ENCODE peak calls at places on chromosome 7, in nine cellular contexts. X is fibroblast of lung; F is tibial nerve; U is stomach; O is left ventricle myocardium inferior; G is heart right ventricle; V is IMR-90; Y is CD8-positive, alpha-beta T cell; Z is neural progenitor cell. S is an unnamed sample. For H3K27me3 and H3K4me1, the result is how much of the 10 kb centered on the place peaks cover.

GRCh38 chr7:46034056-46034768 is 113.1 kb upstream of the IGFBP3 start:
- DNase-seq in V (peak), Y (no peak), O (no peak), U (no peak), F (no peak), X (peak), Z (no peak), G (no peak), S (no peak)

GRCh38 chr7:37771342-37771741 is 77.1 kb upstream of the NME8 start:
- DNase-seq in F (no peak), V (no peak), X (no peak), O (no peak), U (no peak), Y (no peak), G (no peak), Z (no peak), S (no peak)

GRCh38 chr7:43906327-43907010 is at the start of gene URGCP:
- DNase-seq in Y (peak), V (peak), O (peak), G (peak), Z (peak), U (peak), F (no peak), X (peak), S (peak)

GRCh38 chr7:6128205-6128604 is 97.0 kb downstream of the ANKRD61 start:
- DNase-seq in F (no peak), G (no peak), O (no peak), U (no peak), Y (no peak), V (peak), Z (no peak), X (no peak), S (no peak)

GRCh38 chr7:111873963-111874693 is 311.8 kb upstream of the IMMP2L start:
- DNase-seq in O (no peak), Y (no peak), F (no peak), G (peak), X (peak), V (peak), Z (no peak), U (no peak), S (peak)

GRCh38 chr7:100867796-100868485 is 754 bp downstream of the TRIP6 start:
- DNase-seq in V (no peak), Z (peak), U (no peak), G (no peak), X (no peak), Y (no peak), F (no peak), O (no peak), S (no peak)

GRCh38 chr7:45311597-45311996 is 154.0 kb downstream of the RAMP3 start:
- DNase-seq in Z (no peak), G (no peak), F (no peak), X (no peak), Y (no peak), V (no peak), O (no peak), U (no peak), S (no peak)

GRCh38 chr7:5422324-5423271 is 1.0 kb downstream of the TNRC18 start:
- DNase-seq in V (peak), Y (no peak), U (no peak), G (no peak), O (peak), Z (peak), F (no peak), X (peak), S (peak)

GRCh38 chr7:90111-91063 is 102.0 kb upstream of the FAM20C start:
- DNase-seq in X (peak), Z (no peak), U (no peak), V (peak), O (no peak), Y (no peak), G (no peak), F (no peak), S (no peak)

GRCh38 chr7:120053390-120053961 is 219.5 kb upstream of the KCND2 start:
- DNase-seq in Y (no peak), V (peak), X (peak), G (no peak), O (no peak), U (no peak), F (no peak), Z (no peak), S (no peak)

GRCh38 chr7:45153238-45153637 is 4.4 kb upstream of the RAMP3 start:
- DNase-seq in X (no peak), G (no peak), F (no peak), O (no peak), U (no peak), Y (no peak), V (peak), Z (no peak), S (no peak)

GRCh38 chr7:17706734-17707133 is 233.6 kb downstream of the SNX13 start:
- DNase-seq in Z (peak), X (peak), Y (peak), G (peak), V (peak), U (peak), F (peak), O (no peak), S (peak)

GRCh38 chr7:84354866-84355265 is 160.3 kb upstream of the SEMA3A start:
- DNase-seq in O (no peak), V (peak), Y (no peak), X (no peak), G (no peak), Z (no peak), U (no peak), F (no peak), S (no peak)

GRCh38 chr7:96547371-96547811 is 162.3 kb downstream of the SEM1 start:
- DNase-seq in O (no peak), Y (no peak), G (no peak), Z (no peak), F (no peak), U (no peak), X (no peak), V (no peak), S (peak)

GRCh38 chr7:15490261-15490660 is 71.6 kb downstream of the AGMO start:
- DNase-seq in F (no peak), G (no peak), X (no peak), Z (no peak), O (no peak), Y (no peak), U (no peak), V (no peak), S (no peak)

GRCh38 chr7:2431260-2431867 is 28.0 kb downstream of the CHST12 start:
- DNase-seq in O (no peak), Z (peak), Y (peak), G (no peak), U (no peak), V (no peak), F (no peak), X (no peak), S (peak)

GRCh38 chr7:158763454-158764033 is 58.9 kb upstream of the NCAPG2 start:
- DNase-seq in Y (no peak), F (no peak), U (no peak), V (no peak), Z (no peak), G (no peak), X (no peak), O (no peak), S (no peak)

GRCh38 chr7:127226685-127227374 is 25.9 kb downstream of the GRM8 start:
- DNase-seq in Z (peak), X (no peak), O (no peak), Y (no peak), V (no peak), G (no peak), F (no peak), U (no peak), S (no peak)

GRCh38 chr7:74454948-74455804 is 1.5 kb downstream of the GTF2IRD1 start:
- DNase-seq in F (peak), G (peak), Y (no peak), U (peak), Z (no peak), X (no peak), O (peak), V (no peak), S (no peak)

GRCh38 chr7:106367664-106368063 is 82.9 kb upstream of the NAMPT start:
- DNase-seq in O (no peak), Z (no peak), Y (no peak), U (no peak), V (no peak), G (no peak), F (no peak), X (no peak), S (no peak)

GRCh38 chr7:33854951-33855350 is 50.4 kb upstream of the BMPER start:
- DNase-seq in X (peak), G (no peak), U (no peak), F (no peak), Z (no peak), Y (no peak), V (peak), O (no peak), S (no peak)

GRCh38 chr7:23212395-23212794 is 30.5 kb downstream of the NUP42 start:
- DNase-seq in F (no peak), V (no peak), X (no peak), Z (no peak), Y (no peak), G (no peak), U (no peak), O (no peak), S (no peak)

GRCh38 chr7:47147213-47147631 is 434.7 kb downstream of the TNS3 start:
- DNase-seq in X (no peak), O (no peak), Z (no peak), G (no peak), Y (no peak), V (no peak), U (no peak), F (no peak), S (no peak)

GRCh38 chr7:47227762-47228177 is 354.1 kb downstream of the TNS3 start:
- DNase-seq in Y (no peak), V (peak), G (peak), Z (no peak), F (no peak), X (peak), U (no peak), O (no peak), S (peak)

GRCh38 chr7:35865287-35865686 is 64.4 kb downstream of the SEPTIN7 start:
- DNase-seq in Y (no peak), U (no peak), G (no peak), O (no peak), Z (no peak), V (no peak), F (no peak), X (no peak), S (no peak)

GRCh38 chr7:98075801-98076200 is 30.9 kb upstream of the LMTK2 start:
- DNase-seq in Y (no peak), V (no peak), G (no peak), U (no peak), O (no peak), F (no peak), X (no peak), Z (no peak), S (no peak)

GRCh38 chr7:1366801-1367405 is 92.4 kb downstream of the MICALL2 start:
- DNase-seq in U (no peak), F (no peak), O (no peak), Z (no peak), X (no peak), G (no peak), V (no peak), Y (no peak), S (no peak)

GRCh38 chr7:81740403-81740802 is 29.4 kb downstream of the HGF start:
- DNase-seq in F (no peak), V (no peak), G (no peak), Y (no peak), X (no peak), Z (no peak), O (no peak), U (no peak), S (no peak)

GRCh38 chr7:127771707-127772106 is 119.7 kb downstream of the SND1 start:
- DNase-seq in G (no peak), U (no peak), Z (no peak), O (no peak), X (no peak), F (no peak), V (no peak), Y (no peak), S (no peak)

GRCh38 chr7:2619120-2619519 is 12.7 kb upstream of the TTYH3 start:
- DNase-seq in F (no peak), Y (no peak), V (peak), G (no peak), U (no peak), X (peak), Z (no peak), O (no peak), S (no peak)

GRCh38 chr7:28792858-28793257 is 165.3 kb downstream of the TRIL start:
- DNase-seq in X (no peak), F (no peak), G (no peak), V (no peak), O (no peak), Z (no peak), U (no peak), Y (no peak), S (no peak)
- H3K27me3 ChIP-seq in X (under half), F (under half), G (under half), V (under half), O (under half), Z (under half), U (under half), Y (under half), S (under half)

GRCh38 chr7:142800103-142800502 is 29.3 kb downstream of the PRSS2 start:
- DNase-seq in V (no peak), F (no peak), U (no peak), G (no peak), Y (no peak), O (no peak), Z (no peak), X (no peak), S (no peak)
- H3K4me1 ChIP-seq in V (under half), F (under half), U (under half), G (under half), Y (half or more), O (under half), Z (under half), X (under half), S (under half)

GRCh38 chr7:13991791-13992620 is 2.5 kb upstream of the ETV1 start:
- DNase-seq in F (no peak), G (no peak), U (no peak), V (no peak), Z (peak), O (no peak), Y (no peak), X (peak), S (no peak)
- H3K4me3 ChIP-seq in F (peak), G (peak), U (peak), V (peak), Z (peak), O (peak), Y (peak), X (peak), S (peak)

GRCh38 chr7:39085189-39085588 is 107.5 kb downstream of the POU6F2 start:
- DNase-seq in G (no peak), F (no peak), U (no peak), X (no peak), Z (no peak), V (no peak), O (no peak), Y (no peak), S (no peak)
- H3K27me3 ChIP-seq in G (under half), F (under half), U (under half), X (under half), Z (under half), V (under half), O (under half), Y (under half), S (half or more)

GRCh38 chr7:50663396-50664102 is 98.3 kb upstream of the DDC start:
- DNase-seq in X (no peak), G (no peak), V (no peak), F (no peak), U (no peak), Z (no peak), Y (no peak), O (no peak), S (no peak)
- H3K4me1 ChIP-seq in X (under half), G (half or more), V (under half), F (under half), U (under half), Z (under half), Y (under half), O (half or more), S (under half)

DNA sequence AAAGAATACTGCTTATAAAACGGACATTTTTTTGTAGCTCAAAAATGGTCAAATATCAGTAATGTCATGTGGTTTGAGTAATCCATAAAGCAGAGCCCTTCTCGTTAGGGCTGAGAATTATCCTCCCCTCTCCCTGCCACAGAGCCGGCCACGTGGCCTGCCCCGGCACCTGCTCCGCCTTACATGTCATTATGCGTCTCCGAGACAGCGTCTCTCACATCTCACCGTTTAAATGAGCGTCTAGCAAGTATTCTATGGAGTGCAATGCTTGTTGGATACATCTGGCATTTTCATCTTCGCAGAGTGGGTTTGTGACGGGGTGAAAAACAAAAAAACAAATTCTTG is 86.1 kb downstream of the CUX1 start:
- DNase-seq in U (no peak), X (no peak), O (no peak), Y (no peak), V (no peak), F (no peak), G (no peak), Z (no peak), S (no peak)
- H3K4me3 ChIP-seq in U (no peak), X (no peak), O (no peak), Y (no peak), V (no peak), F (no peak), G (no peak), Z (no peak), S (no peak)